ENCODE peak calls at places on chromosomes 6 and 20, in six cellular contexts. One of them, this sample, is unnamed.

GRCh38 chr20:34536798-34537394 is 20.7 kb downstream of the DYNLRB1 start:
- DNase-seq in A549: peak; percentile 76
- DNase-seq in psoas muscle: peak; percentile 73
- DNase-seq in HL-60: no peak
- DNase-seq in Panc1: no peak
- DNase-seq in lower lobe of right lung: peak; percentile 65
- DNase-seq in this sample: no peak

GRCh38 chr20:21702553-21703467 is 2.7 kb upstream of the PAX1 start:
- DNase-seq in psoas muscle: peak; percentile 77
- DNase-seq in lower lobe of right lung: no peak
- DNase-seq in A549: peak; percentile 65
- DNase-seq in HL-60: no peak
- DNase-seq in Panc1: no peak
- DNase-seq in this sample: no peak

GRCh38 chr6:73695619-73696421 is at the start of gene CD109:
- DNase-seq in HL-60: peak; percentile 14
- DNase-seq in psoas muscle: peak; percentile 61
- DNase-seq in Panc1: peak; percentile 84
- DNase-seq in lower lobe of right lung: peak; percentile 67
- DNase-seq in A549: peak; percentile 89
- DNase-seq in this sample: peak; percentile 66

GRCh38 chr20:50848341-50848808 is 53.5 kb downstream of the BCAS4 start:
- DNase-seq in psoas muscle: no peak
- DNase-seq in lower lobe of right lung: no peak
- DNase-seq in Panc1: no peak
- DNase-seq in HL-60: no peak
- DNase-seq in A549: no peak
- DNase-seq in this sample: peak; percentile 72

GRCh38 chr6:14476793-14477531 is 359.4 kb downstream of the CD83 start:
- DNase-seq in Panc1: no peak
- DNase-seq in HL-60: no peak
- DNase-seq in lower lobe of right lung: no peak
- DNase-seq in A549: peak; percentile 94
- DNase-seq in psoas muscle: peak; percentile 58
- DNase-seq in this sample: no peak

GRCh38 chr6:81933648-81934047 is 181.2 kb upstream of the TENT5A start:
- DNase-seq in A549: peak; percentile 11
- DNase-seq in psoas muscle: no peak
- DNase-seq in Panc1: no peak
- DNase-seq in HL-60: no peak
- DNase-seq in lower lobe of right lung: no peak
- DNase-seq in this sample: no peak

GRCh38 chr6:15113587-15113986 is 132.3 kb upstream of the JARID2 start:
- DNase-seq in HL-60: no peak
- DNase-seq in psoas muscle: no peak
- DNase-seq in A549: no peak
- DNase-seq in Panc1: no peak
- DNase-seq in lower lobe of right lung: no peak
- DNase-seq in this sample: no peak

GRCh38 chr6:113248532-113248931 is 608.6 kb upstream of the MARCKS start:
- DNase-seq in psoas muscle: no peak
- DNase-seq in lower lobe of right lung: no peak
- DNase-seq in Panc1: no peak
- DNase-seq in HL-60: no peak
- DNase-seq in A549: no peak
- DNase-seq in this sample: no peak

GRCh38 chr6:6834356-6835342 is 246.1 kb downstream of the LY86 start:
- DNase-seq in Panc1: no peak
- DNase-seq in HL-60: no peak
- DNase-seq in lower lobe of right lung: peak; percentile 61
- DNase-seq in A549: no peak
- DNase-seq in psoas muscle: no peak
- DNase-seq in this sample: no peak

GRCh38 chr6:47787620-47788497 is 6.0 kb downstream of the OPN5 start:
- DNase-seq in HL-60: peak; percentile 23
- DNase-seq in psoas muscle: peak; percentile 65
- DNase-seq in Panc1: peak; percentile 51
- DNase-seq in lower lobe of right lung: peak; percentile 71
- DNase-seq in A549: peak; percentile 59
- DNase-seq in this sample: no peak

GRCh38 chr20:17571153-17571527 is 1.3 kb downstream of the DSTN start:
- DNase-seq in A549: no peak
- DNase-seq in lower lobe of right lung: no peak
- DNase-seq in HL-60: no peak
- DNase-seq in Panc1: no peak
- DNase-seq in psoas muscle: no peak
- DNase-seq in this sample: no peak

DNA sequence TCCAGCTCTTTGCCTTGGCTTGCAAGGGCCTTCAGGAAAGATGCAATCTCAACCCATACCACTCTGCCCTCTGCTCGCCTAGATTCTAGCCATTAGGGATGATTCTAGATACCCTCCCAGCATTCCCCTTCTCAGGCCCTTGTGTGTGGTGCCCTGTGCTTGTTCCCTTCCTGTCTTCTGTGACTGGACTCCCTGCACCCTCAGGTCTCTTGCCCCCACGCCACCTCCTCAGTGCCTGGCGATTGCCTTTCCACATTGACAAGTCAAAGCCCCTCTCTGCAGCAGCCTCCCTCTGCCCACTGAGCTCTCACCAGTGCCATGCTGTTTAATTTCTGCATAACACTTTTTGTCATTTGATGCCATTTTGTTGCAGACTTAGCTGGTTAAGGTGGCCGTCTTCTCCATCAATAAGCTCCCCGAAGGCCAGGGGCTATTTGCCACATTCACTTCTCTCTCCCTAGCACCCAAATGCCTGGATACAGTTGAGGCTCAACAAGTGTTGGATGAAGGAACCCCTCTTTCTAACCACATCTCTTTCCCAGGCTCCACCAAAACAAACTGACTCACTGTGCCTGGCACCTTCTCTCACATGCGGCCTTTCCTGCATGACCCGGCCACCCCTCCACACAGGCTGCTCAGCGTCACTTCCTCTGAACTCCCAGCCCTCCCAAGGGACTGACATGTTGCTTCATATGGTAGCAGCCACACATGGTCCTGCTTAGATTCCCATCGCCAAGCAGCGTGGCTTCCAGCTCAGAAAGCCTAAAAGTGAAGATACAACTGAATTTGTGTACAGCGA is 4.6 kb upstream of the TXNDC5 start:
- DNase-seq in psoas muscle: peak; percentile 84
- DNase-seq in HL-60: peak; percentile 85
- DNase-seq in Panc1: no peak
- DNase-seq in A549: no peak
- DNase-seq in lower lobe of right lung: no peak
- DNase-seq in this sample: no peak
- H3K27ac ChIP-seq in psoas muscle: no peak overlapping the region
- H3K27ac ChIP-seq in HL-60: no peak overlapping the region
- H3K27ac ChIP-seq in Panc1: no peak overlapping the region
- H3K27ac ChIP-seq in A549: no peak overlapping the region
- H3K27ac ChIP-seq in lower lobe of right lung: no peak overlapping the region
- H3K27ac ChIP-seq in this sample: no peak overlapping the region

GRCh38 chr6:72651967-72652956 is 30.4 kb downstream of the KCNQ5 start:
- DNase-seq in HL-60: no peak
- DNase-seq in Panc1: no peak
- DNase-seq in A549: no peak
- DNase-seq in lower lobe of right lung: no peak
- DNase-seq in psoas muscle: no peak
- DNase-seq in this sample: no peak
- H3K27ac ChIP-seq in HL-60: no peak overlapping the region
- H3K27ac ChIP-seq in Panc1: peak overlapping the region; percentile 41
- H3K27ac ChIP-seq in A549: no peak overlapping the region
- H3K27ac ChIP-seq in lower lobe of right lung: no peak overlapping the region
- H3K27ac ChIP-seq in psoas muscle: peak overlapping the region; percentile 19
- H3K27ac ChIP-seq in this sample: peak overlapping the region; percentile 62

GRCh38 chr6:84825461-84825860 is 61.1 kb upstream of the TBX18 start:
- DNase-seq in lower lobe of right lung: no peak
- DNase-seq in Panc1: no peak
- DNase-seq in A549: peak; percentile 8
- DNase-seq in psoas muscle: no peak
- DNase-seq in HL-60: no peak
- DNase-seq in this sample: no peak
- H3K27ac ChIP-seq in lower lobe of right lung: no peak overlapping the region
- H3K27ac ChIP-seq in Panc1: no peak overlapping the region
- H3K27ac ChIP-seq in A549: no peak overlapping the region
- H3K27ac ChIP-seq in psoas muscle: no peak overlapping the region
- H3K27ac ChIP-seq in HL-60: no peak overlapping the region
- H3K27ac ChIP-seq in this sample: no peak overlapping the region

GRCh38 chr20:24341781-24342180 is 127.6 kb upstream of the SYNDIG1 start:
- DNase-seq in A549: no peak
- DNase-seq in lower lobe of right lung: no peak
- DNase-seq in HL-60: no peak
- DNase-seq in psoas muscle: no peak
- DNase-seq in Panc1: no peak
- DNase-seq in this sample: no peak

GRCh38 chr20:24339179-24339578 is 130.2 kb upstream of the SYNDIG1 start:
- DNase-seq in psoas muscle: no peak
- DNase-seq in Panc1: no peak
- DNase-seq in lower lobe of right lung: no peak
- DNase-seq in HL-60: no peak
- DNase-seq in A549: no peak
- DNase-seq in this sample: no peak

GRCh38 chr20:24337074-24337473 is 132.4 kb upstream of the SYNDIG1 start:
- DNase-seq in Panc1: no peak
- DNase-seq in lower lobe of right lung: no peak
- DNase-seq in psoas muscle: no peak
- DNase-seq in HL-60: peak; percentile 5
- DNase-seq in A549: no peak
- DNase-seq in this sample: no peak

GRCh38 chr20:24337551-24337950 is 131.9 kb upstream of the SYNDIG1 start:
- DNase-seq in psoas muscle: no peak
- DNase-seq in lower lobe of right lung: no peak
- DNase-seq in HL-60: no peak
- DNase-seq in Panc1: no peak
- DNase-seq in A549: no peak
- DNase-seq in this sample: no peak

DNA sequence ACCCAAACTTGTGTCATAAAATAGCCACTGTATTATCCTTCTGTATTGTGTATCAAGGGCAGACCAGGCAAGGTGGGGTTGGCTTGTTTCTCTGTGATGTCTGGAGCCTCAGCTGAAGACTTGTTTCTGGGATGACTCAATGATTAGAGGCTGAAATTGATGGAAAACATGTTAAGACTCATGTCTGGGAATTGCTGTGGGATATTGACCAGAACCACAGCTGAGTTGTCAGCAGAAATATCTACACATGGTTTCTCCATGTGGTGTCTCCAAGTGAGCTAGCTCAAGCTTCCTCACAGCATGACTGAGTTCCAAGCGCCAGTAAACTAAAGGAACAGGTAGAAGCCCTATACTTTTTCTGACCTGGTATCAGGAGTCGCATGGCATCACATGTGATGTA is 128.5 kb upstream of the SYNDIG1 start:
- DNase-seq in A549: no peak
- DNase-seq in lower lobe of right lung: no peak
- DNase-seq in Panc1: no peak
- DNase-seq in psoas muscle: no peak
- DNase-seq in HL-60: no peak
- DNase-seq in this sample: no peak
- H3K27ac ChIP-seq in A549: no peak overlapping the region
- H3K27ac ChIP-seq in lower lobe of right lung: no peak overlapping the region
- H3K27ac ChIP-seq in Panc1: no peak overlapping the region
- H3K27ac ChIP-seq in psoas muscle: no peak overlapping the region
- H3K27ac ChIP-seq in HL-60: no peak overlapping the region
- H3K27ac ChIP-seq in this sample: no peak overlapping the region

GRCh38 chr20:63895202-63895885 is 418 bp downstream of the DNAJC5 start:
- DNase-seq in Panc1: no peak
- DNase-seq in psoas muscle: no peak
- DNase-seq in lower lobe of right lung: no peak
- DNase-seq in A549: no peak
- DNase-seq in HL-60: no peak
- DNase-seq in this sample: no peak
- H3K27ac ChIP-seq in Panc1: peak overlapping the region; percentile 91
- H3K27ac ChIP-seq in psoas muscle: peak overlapping the region; percentile 79
- H3K27ac ChIP-seq in lower lobe of right lung: peak overlapping the region; percentile 86
- H3K27ac ChIP-seq in A549: peak overlapping the region; percentile 96
- H3K27ac ChIP-seq in HL-60: peak overlapping the region; percentile 86
- H3K27ac ChIP-seq in this sample: peak overlapping the region; percentile 62

DNA sequence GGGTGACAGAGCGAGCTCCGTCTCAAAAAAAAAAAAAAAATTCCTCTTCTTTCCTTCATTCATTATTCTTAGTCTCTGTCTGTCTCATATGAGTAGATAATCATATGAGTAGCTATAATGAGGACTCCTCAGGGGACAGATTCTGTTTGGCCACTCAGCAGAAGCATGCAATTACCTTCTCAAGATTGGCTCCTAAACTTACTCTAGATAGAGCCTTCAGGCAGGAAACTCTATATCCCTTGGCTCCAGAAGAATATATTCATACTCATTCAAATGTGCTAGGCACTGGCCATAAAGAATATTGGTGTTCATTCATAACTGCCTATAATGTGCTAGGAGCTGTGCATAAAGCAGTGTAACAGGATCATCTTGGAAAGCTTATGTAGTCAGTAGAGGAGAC is 2.2 kb upstream of the ACAT2 start:
- DNase-seq in HL-60: no peak
- DNase-seq in A549: no peak
- DNase-seq in lower lobe of right lung: no peak
- DNase-seq in Panc1: no peak
- DNase-seq in psoas muscle: no peak
- DNase-seq in this sample: no peak
- H3K27ac ChIP-seq in HL-60: no peak overlapping the region
- H3K27ac ChIP-seq in A549: no peak overlapping the region
- H3K27ac ChIP-seq in lower lobe of right lung: no peak overlapping the region
- H3K27ac ChIP-seq in Panc1: peak overlapping the region; percentile 94
- H3K27ac ChIP-seq in psoas muscle: peak overlapping the region; percentile 2
- H3K27ac ChIP-seq in this sample: no peak overlapping the region

GRCh38 chr6:118736351-118736750 is 85.0 kb upstream of the CEP85L start:
- DNase-seq in psoas muscle: no peak
- DNase-seq in HL-60: no peak
- DNase-seq in lower lobe of right lung: no peak
- DNase-seq in A549: no peak
- DNase-seq in Panc1: no peak
- DNase-seq in this sample: no peak
- H3K27ac ChIP-seq in psoas muscle: no peak overlapping the region
- H3K27ac ChIP-seq in HL-60: no peak overlapping the region
- H3K27ac ChIP-seq in lower lobe of right lung: no peak overlapping the region
- H3K27ac ChIP-seq in A549: no peak overlapping the region
- H3K27ac ChIP-seq in Panc1: no peak overlapping the region
- H3K27ac ChIP-seq in this sample: no peak overlapping the region

DNA sequence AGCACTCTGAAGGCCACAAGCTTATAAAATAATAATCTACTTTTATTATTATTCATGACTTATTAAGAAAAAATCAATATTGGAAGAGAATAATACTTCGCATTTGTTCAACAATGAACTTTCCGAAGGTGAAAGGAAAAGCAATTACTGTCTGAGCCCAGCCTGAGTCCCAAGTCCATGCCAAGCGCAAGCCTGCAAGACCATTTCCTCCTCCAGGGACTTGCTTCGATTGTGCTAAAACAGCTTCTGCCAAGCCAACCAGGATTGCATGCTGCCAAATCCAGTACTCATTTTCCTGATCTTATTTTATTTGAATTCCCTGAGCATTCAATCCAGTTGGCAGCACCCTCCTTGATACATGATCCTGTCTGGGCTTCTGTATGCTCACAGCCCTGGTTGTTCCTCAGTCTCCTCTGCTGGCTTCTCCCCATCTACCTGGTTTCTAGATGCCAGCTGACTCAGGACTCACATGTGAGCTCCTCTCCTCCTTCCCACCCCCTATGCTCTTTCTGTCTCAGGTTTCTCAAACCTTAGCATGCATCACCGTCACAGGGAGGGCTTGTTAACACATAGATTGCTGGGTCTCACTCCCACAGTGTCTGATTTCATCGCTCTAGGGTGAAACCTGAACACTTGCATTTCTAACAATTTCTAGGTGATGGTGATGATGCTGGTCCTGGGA is 55.9 kb upstream of the PSMF1 start:
- DNase-seq in HL-60: no peak
- DNase-seq in A549: no peak
- DNase-seq in Panc1: no peak
- DNase-seq in psoas muscle: no peak
- DNase-seq in lower lobe of right lung: no peak
- DNase-seq in this sample: peak; percentile 22
- H3K27ac ChIP-seq in HL-60: no peak overlapping the region
- H3K27ac ChIP-seq in A549: no peak overlapping the region
- H3K27ac ChIP-seq in Panc1: no peak overlapping the region
- H3K27ac ChIP-seq in psoas muscle: no peak overlapping the region
- H3K27ac ChIP-seq in lower lobe of right lung: no peak overlapping the region
- H3K27ac ChIP-seq in this sample: no peak overlapping the region